ENCODE peak calls at places on chromosomes 12 and 14, in five cellular contexts. K is psoas muscle, H is heart right ventricle, Y is cardiac fibroblast, L is endothelial cell. S is an unnamed sample.

GRCh38 chr14:94121485-94121884 is 7.9 kb downstream of the IFI27L2 start:
- DNase-seq in K (no peak), H (no peak), Y (no peak), L (no peak), S (no peak)

GRCh38 chr14:88146881-88147649 is 142.1 kb downstream of the GPR65 start:
- DNase-seq in K (no peak), H (no peak), Y (no peak), L (no peak), S (no peak)

GRCh38 chr12:45726594-45727300 is 2.8 kb upstream of the ARID2 start:
- DNase-seq in K (peak), H (peak), Y (peak), L (peak), S (peak)

GRCh38 chr12:131860472-131861260 is 32.5 kb downstream of the MMP17 start:
- DNase-seq in K (peak), H (peak), Y (peak), L (no peak), S (no peak)

GRCh38 chr12:131164096-131164872 is 210.6 kb downstream of the ADGRD1 start:
- DNase-seq in K (no peak), H (no peak), Y (no peak), L (no peak), S (no peak)

GRCh38 chr12:102527256-102527720 is 46.9 kb upstream of the IGF1 start:
- DNase-seq in K (no peak), H (no peak), Y (peak), L (no peak), S (no peak)

GRCh38 chr12:131622422-131622955 is 88.4 kb upstream of the SFSWAP start:
- DNase-seq in K (no peak), H (no peak), Y (no peak), L (no peak), S (no peak)

GRCh38 chr12:62793256-62794217 is 141.4 kb downstream of the PPM1H start:
- DNase-seq in K (peak), H (peak), Y (peak), L (peak), S (peak)

GRCh38 chr12:34526946-34527345 is 504.6 kb downstream of the ALG10 start:
- DNase-seq in K (no peak), H (no peak), Y (no peak), L (no peak), S (no peak)

GRCh38 chr12:118922405-118922804 is 58.9 kb upstream of the SRRM4 start:
- DNase-seq in K (no peak), H (no peak), Y (no peak), L (peak), S (no peak)

GRCh38 chr12:128914908-128915563 is 61.8 kb downstream of the GLT1D1 start:
- DNase-seq in K (no peak), H (no peak), Y (no peak), L (no peak), S (no peak)

GRCh38 chr12:93722757-93723567 is 45.8 kb downstream of the CRADD start:
- DNase-seq in K (peak), H (no peak), Y (no peak), L (no peak), S (no peak)

GRCh38 chr14:104866451-104867370 is 1.6 kb downstream of the CEP170B start:
- DNase-seq in K (peak), H (no peak), Y (no peak), L (no peak), S (peak)

GRCh38 chr12:45050751-45051489 is at the start of gene DBX2:
- DNase-seq in K (peak), H (peak), Y (peak), L (peak), S (peak)

GRCh38 chr12:112908548-112908947 is 1.8 kb downstream of the OAS1 start:
- DNase-seq in K (no peak), H (no peak), Y (no peak), L (no peak), S (no peak)

GRCh38 chr12:131203666-131204415 is 250.1 kb downstream of the ADGRD1 start:
- DNase-seq in K (no peak), H (no peak), Y (no peak), L (no peak), S (no peak)

GRCh38 chr14:92495041-92495440 is 18.5 kb upstream of the RIN3 start:
- DNase-seq in K (no peak), H (no peak), Y (peak), L (no peak), S (no peak)

GRCh38 chr12:47886471-47887240 is 18.1 kb downstream of the VDR start:
- DNase-seq in K (no peak), H (no peak), Y (no peak), L (no peak), S (no peak)

GRCh38 chr12:88553941-88554658 is 26.2 kb downstream of the KITLG start:
- DNase-seq in K (no peak), H (no peak), Y (peak), L (no peak), S (no peak)

GRCh38 chr12:131364903-131365820 is 345.7 kb upstream of the SFSWAP start:
- DNase-seq in K (no peak), H (no peak), Y (no peak), L (no peak), S (no peak)

GRCh38 chr14:51999084-51999483 is 9.7 kb downstream of the RTRAF start:
- DNase-seq in K (no peak), H (no peak), Y (no peak), L (no peak), S (no peak)

GRCh38 chr14:75800792-75801191 is 139.7 kb downstream of the TTLL5 start:
- DNase-seq in K (no peak), H (no peak), Y (no peak), L (no peak), S (no peak)
- TF ChIP-seq CTCF in K (no peak), H (no peak), Y (no peak), L (no peak), S (no peak)

DNA sequence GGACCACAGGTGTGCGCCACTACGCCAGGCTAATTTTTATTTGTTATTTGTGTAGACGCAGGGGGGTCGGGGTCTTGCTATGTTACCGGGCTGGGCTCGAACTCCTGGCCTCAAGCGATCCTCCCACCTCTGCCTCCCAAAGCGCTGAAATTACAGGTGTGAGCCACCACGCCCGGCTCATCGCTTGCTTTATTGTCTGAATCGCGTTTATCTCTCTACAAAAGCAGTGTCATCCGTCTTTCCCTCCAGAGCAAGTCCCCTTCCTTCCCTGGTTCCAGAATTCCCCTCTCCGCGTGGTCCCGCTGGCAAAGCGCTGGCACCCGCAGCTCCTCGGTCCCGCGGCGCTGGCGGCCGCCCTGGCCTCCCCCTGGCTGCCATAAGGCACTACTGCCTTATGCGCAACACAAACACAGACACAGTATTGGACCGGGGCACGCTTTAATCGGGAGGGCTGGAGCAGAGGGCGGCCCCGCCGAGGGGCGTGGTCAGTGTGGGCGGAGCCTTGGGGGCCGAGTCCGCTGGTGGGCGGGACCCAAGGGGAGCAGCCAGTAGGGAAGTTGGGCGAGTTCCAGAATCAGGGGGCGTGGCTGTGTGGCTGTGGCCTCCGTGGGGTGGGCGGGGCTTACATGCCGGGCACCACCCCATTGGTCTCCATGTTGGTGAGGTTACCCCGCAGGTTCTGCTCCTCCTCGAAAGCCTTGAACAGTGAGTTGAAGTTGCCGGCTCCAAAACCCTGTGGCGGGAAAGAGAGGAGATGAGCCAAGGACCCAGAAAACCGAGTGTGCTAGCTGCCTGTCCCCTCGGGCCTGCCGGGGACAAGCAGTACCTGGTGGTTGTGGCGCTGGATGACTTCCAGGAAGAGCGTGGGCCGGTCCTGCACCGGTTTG is 19.3 kb downstream of the HPD start:
- DNase-seq in K (peak), H (peak), Y (peak), L (peak), S (peak)
- TF ChIP-seq CTCF in K (peak), H (peak), Y (peak), L (peak), S (peak)

GRCh38 chr12:127531561-127531960 is 735.4 kb upstream of the TMEM132C start:
- DNase-seq in K (no peak), H (no peak), Y (no peak), L (no peak), S (no peak)

GRCh38 chr12:127528576-127528975 is 738.4 kb upstream of the TMEM132C start:
- DNase-seq in K (no peak), H (no peak), Y (no peak), L (no peak), S (no peak)

DNA sequence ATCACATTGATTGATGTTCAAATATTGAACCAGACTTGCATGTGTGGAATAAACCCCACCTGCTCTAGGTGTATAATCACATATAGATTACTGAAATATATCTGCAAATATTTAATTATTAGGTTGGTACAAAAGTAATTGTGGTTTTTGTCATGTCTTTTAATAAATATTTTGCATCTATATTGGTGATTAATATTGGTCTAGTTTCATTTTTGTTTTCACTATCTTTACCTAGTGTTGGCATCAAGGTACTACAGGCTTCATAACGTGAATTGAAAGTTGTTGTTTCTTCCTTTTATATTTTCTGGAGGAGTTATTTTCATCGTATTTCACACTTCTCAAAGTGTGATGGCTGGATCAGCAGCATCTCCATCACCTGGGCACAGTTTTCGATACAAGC is 740.0 kb upstream of the TMEM132C start:
- DNase-seq in K (no peak), H (no peak), Y (no peak), L (no peak), S (no peak)
- TF ChIP-seq CTCF in K (no peak), H (no peak), Y (no peak), L (peak), S (peak)

GRCh38 chr12:57237952-57238853 is 8.7 kb downstream of the SHMT2 start:
- DNase-seq in K (peak), H (peak), Y (no peak), L (peak), S (peak)
- TF ChIP-seq CTCF in K (no peak), H (no peak), Y (no peak), L (no peak), S (no peak)

DNA sequence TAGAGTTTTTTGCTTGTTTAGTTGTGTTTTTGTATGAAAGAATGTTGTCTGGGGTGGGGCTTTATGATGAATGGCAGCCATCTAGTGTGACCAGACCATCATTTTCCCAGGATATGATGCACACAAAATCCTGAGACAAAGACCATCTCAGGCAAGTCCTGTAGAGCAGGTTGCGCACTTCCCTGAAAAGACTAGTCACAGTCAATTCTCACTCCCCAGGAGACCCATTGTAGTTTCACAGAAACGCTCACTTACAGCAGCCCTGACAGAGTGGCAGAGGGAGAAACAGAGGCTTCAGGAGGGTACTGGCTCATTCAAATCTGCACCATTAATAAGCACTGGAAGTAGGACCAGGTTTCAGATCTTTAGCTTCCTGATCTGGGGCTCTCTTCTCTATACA is 183.2 kb downstream of the TMEM117 start:
- DNase-seq in K (no peak), H (no peak), Y (no peak), L (no peak), S (no peak)
- TF ChIP-seq CTCF in K (no peak), H (no peak), Y (no peak), L (no peak), S (no peak)

DNA sequence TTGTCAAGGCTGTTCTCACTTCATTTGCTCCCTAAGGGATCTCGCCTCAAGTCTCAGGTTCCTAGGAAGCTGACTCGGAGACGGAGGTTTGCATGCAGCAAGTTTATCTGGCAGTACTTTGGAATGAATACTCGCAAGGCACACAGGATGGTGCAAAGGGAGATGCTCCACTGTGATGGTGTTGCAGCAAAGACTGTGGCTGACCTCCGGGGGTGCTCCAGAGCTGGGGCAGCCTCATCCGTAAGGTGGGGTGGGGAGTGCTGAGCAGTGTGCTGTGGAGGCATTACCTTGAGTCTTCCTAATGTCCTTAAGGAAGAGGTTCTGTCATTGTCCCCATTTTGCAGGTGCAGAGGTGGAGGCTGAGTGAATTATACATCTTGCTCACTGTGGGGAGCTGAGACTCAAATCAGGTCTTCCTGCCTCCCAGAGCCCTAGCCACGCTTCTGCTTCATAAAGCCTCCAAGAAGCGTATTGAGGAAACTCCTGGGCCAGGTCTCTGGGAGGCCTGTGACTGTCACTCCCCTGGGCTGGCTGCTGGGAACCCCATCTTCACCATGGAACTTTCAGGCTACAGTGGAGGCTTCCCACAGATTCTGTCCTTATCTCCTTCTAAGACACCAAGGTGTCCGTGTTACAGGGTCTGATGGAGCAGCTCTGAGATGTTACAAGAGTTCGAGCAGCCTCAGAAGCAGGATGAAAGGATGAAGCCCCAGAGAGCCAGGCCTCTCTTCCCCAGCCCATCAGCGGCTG is 39.5 kb downstream of the GALNT16 start:
- DNase-seq in K (no peak), H (no peak), Y (no peak), L (peak), S (no peak)
- TF ChIP-seq CTCF in K (no peak), H (peak), Y (peak), L (no peak), S (no peak)

S was measured in glutamatergic neuron.